ENCODE peak calls at places on chromosome 22, in seven cellular contexts. N is PC-3, V is GM23338, D is hepatocyte, Q is GM23248, E is HCT116, U is MM.1S. T is an unnamed sample. For H3K9me2 and H3K4me1, the result is how much of the 10 kb centered on the place peaks cover.

GRCh38 chr22:48737461-48738203 is 1090.0 kb downstream of the BRD1 start:
- DNase-seq in U (no peak), E (no peak), D (no peak), Q (no peak), V (no peak), N (no peak), T (no peak)

GRCh38 chr22:37484115-37485005 is 1.8 kb downstream of the MFNG start:
- DNase-seq in V (no peak), E (no peak), U (peak), Q (no peak), N (no peak), D (no peak), T (peak)

GRCh38 chr22:42202669-42203068 is 67.8 kb downstream of the TCF20 start:
- DNase-seq in D (no peak), U (no peak), V (no peak), N (no peak), E (no peak), Q (no peak), T (no peak)

GRCh38 chr22:29245626-29246385 is 22.0 kb downstream of the RHBDD3 start:
- DNase-seq in Q (peak), U (peak), E (peak), D (peak), V (peak), N (peak), T (peak)

GRCh38 chr22:25746012-25746373 is 4.0 kb downstream of the MYO18B start:
- DNase-seq in V (no peak), U (no peak), D (no peak), N (peak), Q (peak), E (no peak), T (no peak)

GRCh38 chr22:39315389-39315788 is 4.0 kb downstream of the RPL3 start:
- DNase-seq in E (no peak), N (no peak), D (no peak), U (no peak), Q (peak), V (no peak), T (no peak)

GRCh38 chr22:25030636-25031035 is 78.1 kb downstream of the KIAA1671 start:
- DNase-seq in D (no peak), N (no peak), V (no peak), E (no peak), Q (peak), U (no peak), T (no peak)

GRCh38 chr22:38313384-38313955 is 3.8 kb downstream of the CSNK1E start:
- DNase-seq in D (peak), U (peak), E (no peak), Q (peak), N (peak), V (no peak), T (no peak)

GRCh38 chr22:50292643-50293440 is 14.6 kb downstream of the PLXNB2 start:
- DNase-seq in E (no peak), U (no peak), V (no peak), D (no peak), Q (no peak), N (no peak), T (peak)

GRCh38 chr22:28237092-28237491 is 318.0 kb upstream of the PITPNB start:
- DNase-seq in V (no peak), U (no peak), N (no peak), E (no peak), Q (peak), D (no peak), T (no peak)

GRCh38 chr22:32237905-32238304 is 17.2 kb downstream of the SLC5A4 start:
- DNase-seq in Q (no peak), D (no peak), U (no peak), N (no peak), E (no peak), V (peak), T (no peak)

GRCh38 chr22:47247609-47248240 is 485.3 kb downstream of the TBC1D22A start:
- DNase-seq in U (no peak), N (no peak), V (no peak), Q (no peak), E (no peak), D (no peak), T (no peak)

GRCh38 chr22:20219667-20220628 is 48.2 kb downstream of the RTN4R start:
- DNase-seq in N (no peak), U (no peak), V (peak), Q (no peak), E (no peak), D (no peak), T (peak)

GRCh38 chr22:50271519-50271970 is 1.4 kb upstream of the MAPK11 start:
- DNase-seq in E (no peak), D (peak), N (peak), Q (peak), V (peak), U (peak), T (peak)

GRCh38 chr22:28015676-28016601 is 96.9 kb upstream of the PITPNB start:
- DNase-seq in U (no peak), Q (no peak), E (no peak), V (no peak), D (no peak), N (no peak), T (no peak)

GRCh38 chr22:50474711-50475651 is at the start of gene SBF1:
- DNase-seq in D (peak), E (peak), N (peak), V (peak), Q (peak), U (peak), T (peak)

GRCh38 chr22:27581688-27582087 is 219.9 kb downstream of the MN1 start:
- DNase-seq in U (no peak), D (peak), V (no peak), N (no peak), Q (peak), E (no peak), T (no peak)

GRCh38 chr22:24157783-24158170 is 23.5 kb upstream of the SUSD2 start:
- DNase-seq in E (no peak), Q (peak), V (no peak), D (no peak), N (no peak), U (no peak), T (no peak)

GRCh38 chr22:50308597-50308935 is 1.1 kb upstream of the PLXNB2 start:
- DNase-seq in U (no peak), N (no peak), D (no peak), E (no peak), V (no peak), Q (peak), T (no peak)

GRCh38 chr22:28920757-28921584 is 37.6 kb downstream of the ZNRF3 start:
- DNase-seq in D (no peak), N (no peak), E (no peak), U (no peak), V (peak), Q (no peak), T (peak)

GRCh38 chr22:27435839-27436581 is 365.5 kb downstream of the MN1 start:
- DNase-seq in U (no peak), Q (peak), D (peak), E (no peak), V (peak), N (no peak), T (no peak)

GRCh38 chr22:19981961-19982920 is 34.4 kb downstream of the ARVCF start:
- DNase-seq in V (no peak), D (no peak), N (no peak), U (no peak), Q (no peak), E (no peak), T (no peak)

GRCh38 chr22:38172489-38173155 is 9.0 kb downstream of the PLA2G6 start:
- DNase-seq in V (no peak), Q (peak), E (no peak), D (no peak), U (no peak), N (peak), T (no peak)

GRCh38 chr22:39294571-39295468 is 24.6 kb downstream of the RPL3 start:
- DNase-seq in D (no peak), E (no peak), N (no peak), Q (no peak), V (no peak), U (no peak), T (no peak)

DNA sequence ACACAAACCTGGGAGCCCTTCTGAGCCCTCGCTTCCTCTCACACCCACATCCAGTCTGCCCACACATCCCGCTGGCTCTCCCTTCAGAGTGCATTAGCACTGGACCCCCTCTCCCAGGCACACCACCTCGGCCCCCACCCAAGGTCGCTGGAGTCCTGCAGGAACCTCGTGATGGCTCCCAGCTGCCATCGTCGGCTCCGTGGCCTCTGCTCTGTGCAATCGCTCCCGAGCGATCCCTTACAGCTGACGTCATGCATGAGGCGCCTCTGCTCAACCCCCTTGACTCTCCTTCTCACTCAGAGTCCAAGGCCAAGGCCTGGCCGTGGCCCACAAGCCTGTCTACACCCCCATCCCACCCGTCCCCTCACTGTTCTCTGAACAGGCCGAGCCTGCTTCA is 183.9 kb downstream of the EFCAB6 start:
- DNase-seq in D (no peak), N (no peak), U (no peak), V (no peak), E (no peak), Q (no peak), T (no peak)
- H3K9me2 ChIP-seq in D (under half), N (under half), U (under half), V (under half), E (under half), Q (under half), T (under half)

DNA sequence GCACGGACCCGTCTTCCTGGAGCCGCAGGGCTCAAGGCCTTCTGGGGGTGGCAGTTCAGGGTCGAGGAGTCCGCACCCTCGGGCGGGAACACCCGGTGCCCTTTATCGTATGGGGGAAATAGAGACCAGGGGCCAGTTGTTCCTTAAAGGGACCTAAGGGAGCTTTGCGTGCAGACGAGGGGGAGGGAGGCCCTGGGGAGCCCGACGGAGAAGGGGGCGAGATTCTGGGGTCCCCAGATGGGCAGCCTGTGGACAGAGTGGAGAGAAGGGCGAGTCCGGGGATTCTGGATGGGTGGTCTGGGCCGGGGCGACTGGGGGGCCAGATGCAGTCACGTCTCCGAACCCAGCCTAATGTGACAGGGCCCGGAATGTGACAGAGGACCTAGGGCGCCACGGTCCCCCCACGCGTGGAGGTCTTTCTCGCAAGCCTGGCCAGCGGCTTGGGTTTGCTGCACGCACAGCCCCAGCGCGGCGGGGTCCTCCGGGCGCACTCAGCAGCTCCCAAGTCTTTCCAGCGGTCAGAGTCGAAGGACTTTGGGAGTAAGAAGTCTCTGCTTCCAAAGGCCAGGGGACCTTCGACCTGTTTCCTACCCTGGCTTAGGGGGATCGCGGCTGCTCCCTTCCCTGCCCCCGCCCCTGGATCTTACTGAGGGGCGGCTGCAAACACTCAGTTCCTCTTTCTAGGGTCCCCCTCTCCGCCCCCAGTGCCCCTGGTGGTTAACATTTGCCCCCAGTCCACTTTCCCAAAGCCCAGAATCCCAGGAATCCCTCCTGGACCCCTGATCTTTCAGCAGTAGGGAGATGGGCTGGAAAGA is 542 bp downstream of the TUBA8 start:
- DNase-seq in V (peak), N (no peak), Q (peak), E (no peak), U (no peak), D (no peak), T (no peak)
- H3K4me1 ChIP-seq in V (under half), N (under half), Q (under half), E (under half), U (under half), D (under half), T (under half)

GRCh38 chr22:21611210-21611977 is 18.4 kb downstream of the YDJC start:
- DNase-seq in V (no peak), D (no peak), E (no peak), N (no peak), U (no peak), Q (no peak), T (no peak)
- H3K9me2 ChIP-seq in V (under half), D (under half), E (under half), N (under half), U (under half), Q (under half), T (under half)

GRCh38 chr22:46238541-46238940 is 11.6 kb downstream of the CDPF1 start:
- DNase-seq in V (no peak), D (no peak), Q (no peak), E (no peak), N (no peak), U (no peak), T (no peak)
- H3K4me1 ChIP-seq in V (under half), D (under half), Q (under half), E (under half), N (under half), U (under half), T (under half)

T was measured in Karpas-422.